ENCODE peak calls at places on chromosome X, in five cellular contexts. One of them, this sample, is unnamed.

GRCh38 chrX:132017431-132018185 is 5.5 kb upstream of the STK26 start:
- ATAC-seq in IMR-90: no peak
- ATAC-seq in gastrocnemius medialis: no peak
- ATAC-seq in upper lobe of left lung: no peak
- ATAC-seq in HCT116: no peak
- ATAC-seq in this sample: no peak

GRCh38 chrX:105226499-105226898 is 6.0 kb upstream of the TEX13A start:
- ATAC-seq in HCT116: no peak
- ATAC-seq in IMR-90: no peak
- ATAC-seq in upper lobe of left lung: no peak
- ATAC-seq in gastrocnemius medialis: no peak
- ATAC-seq in this sample: no peak

GRCh38 chrX:48538641-48539344 is 721 bp upstream of the TBC1D25 start:
- ATAC-seq in IMR-90: no peak
- ATAC-seq in upper lobe of left lung: no peak
- ATAC-seq in gastrocnemius medialis: no peak
- ATAC-seq in HCT116: no peak
- ATAC-seq in this sample: no peak

GRCh38 chrX:24515447-24515846 is 50.4 kb downstream of the PDK3 start:
- ATAC-seq in upper lobe of left lung: no peak
- ATAC-seq in HCT116: no peak
- ATAC-seq in gastrocnemius medialis: no peak
- ATAC-seq in IMR-90: no peak
- ATAC-seq in this sample: no peak

GRCh38 chrX:139204903-139205667 is 325.5 kb upstream of the F9 start:
- ATAC-seq in gastrocnemius medialis: peak; percentile 78
- ATAC-seq in upper lobe of left lung: peak; percentile 53
- ATAC-seq in HCT116: no peak
- ATAC-seq in IMR-90: peak; percentile 27
- ATAC-seq in this sample: peak; percentile 53

GRCh38 chrX:105126201-105126600 is 94.3 kb downstream of the TEX13A start:
- ATAC-seq in IMR-90: no peak
- ATAC-seq in HCT116: no peak
- ATAC-seq in gastrocnemius medialis: no peak
- ATAC-seq in upper lobe of left lung: no peak
- ATAC-seq in this sample: no peak

GRCh38 chrX:54325077-54325476 is 32.8 kb downstream of the WNK3 start:
- ATAC-seq in gastrocnemius medialis: no peak
- ATAC-seq in HCT116: no peak
- ATAC-seq in upper lobe of left lung: no peak
- ATAC-seq in IMR-90: no peak
- ATAC-seq in this sample: no peak

GRCh38 chrX:38982370-38982769 is 181.1 kb downstream of the MID1IP1 start:
- ATAC-seq in IMR-90: no peak
- ATAC-seq in HCT116: no peak
- ATAC-seq in upper lobe of left lung: no peak
- ATAC-seq in gastrocnemius medialis: no peak
- ATAC-seq in this sample: no peak

GRCh38 chrX:11148401-11148800 is 37.3 kb downstream of the HCCS start:
- ATAC-seq in gastrocnemius medialis: no peak
- ATAC-seq in HCT116: no peak
- ATAC-seq in upper lobe of left lung: peak; percentile 54
- ATAC-seq in IMR-90: no peak
- ATAC-seq in this sample: no peak

GRCh38 chrX:97266406-97267121 is 382.9 kb downstream of the RPA4 start:
- ATAC-seq in gastrocnemius medialis: no peak
- ATAC-seq in HCT116: no peak
- ATAC-seq in IMR-90: no peak
- ATAC-seq in upper lobe of left lung: no peak
- ATAC-seq in this sample: no peak

GRCh38 chrX:72604112-72604511 is 31.5 kb upstream of the HDAC8 start:
- ATAC-seq in HCT116: no peak
- ATAC-seq in upper lobe of left lung: no peak
- ATAC-seq in IMR-90: no peak
- ATAC-seq in gastrocnemius medialis: no peak
- ATAC-seq in this sample: no peak

GRCh38 chrX:10030570-10030969 is 63.4 kb downstream of the CLDN34 start:
- ATAC-seq in HCT116: no peak
- ATAC-seq in IMR-90: peak; percentile 22
- ATAC-seq in gastrocnemius medialis: no peak
- ATAC-seq in upper lobe of left lung: peak; percentile 39
- ATAC-seq in this sample: no peak

GRCh38 chrX:111041018-111041462 is 55.0 kb upstream of the PAK3 start:
- ATAC-seq in IMR-90: peak; percentile 72
- ATAC-seq in upper lobe of left lung: peak; percentile 23
- ATAC-seq in HCT116: no peak
- ATAC-seq in gastrocnemius medialis: no peak
- ATAC-seq in this sample: no peak

GRCh38 chrX:17527932-17528331 is 152.9 kb downstream of the NHS start:
- ATAC-seq in gastrocnemius medialis: no peak
- ATAC-seq in IMR-90: no peak
- ATAC-seq in upper lobe of left lung: peak; percentile 6
- ATAC-seq in HCT116: no peak
- ATAC-seq in this sample: peak; percentile 7

GRCh38 chrX:116198810-116199209 is 28.3 kb downstream of the AGTR2 start:
- ATAC-seq in upper lobe of left lung: no peak
- ATAC-seq in IMR-90: no peak
- ATAC-seq in HCT116: no peak
- ATAC-seq in gastrocnemius medialis: no peak
- ATAC-seq in this sample: no peak

GRCh38 chrX:103688949-103689348 is 2.5 kb upstream of the MORF4L2 start:
- ATAC-seq in upper lobe of left lung: no peak
- ATAC-seq in IMR-90: no peak
- ATAC-seq in gastrocnemius medialis: no peak
- ATAC-seq in HCT116: no peak
- ATAC-seq in this sample: no peak

GRCh38 chrX:10098235-10098819 is 58.4 kb upstream of the CLCN4 start:
- ATAC-seq in upper lobe of left lung: no peak
- ATAC-seq in gastrocnemius medialis: no peak
- ATAC-seq in IMR-90: no peak
- ATAC-seq in HCT116: no peak
- ATAC-seq in this sample: no peak

GRCh38 chrX:5278908-5279307 is 949.8 kb downstream of the NLGN4X start:
- ATAC-seq in IMR-90: no peak
- ATAC-seq in gastrocnemius medialis: no peak
- ATAC-seq in HCT116: no peak
- ATAC-seq in upper lobe of left lung: no peak
- ATAC-seq in this sample: no peak

GRCh38 chrX:31268359-31268758 is 196.5 kb upstream of the FTHL17 start:
- ATAC-seq in upper lobe of left lung: no peak
- ATAC-seq in HCT116: no peak
- ATAC-seq in gastrocnemius medialis: no peak
- ATAC-seq in IMR-90: no peak
- ATAC-seq in this sample: no peak

GRCh38 chrX:18146954-18147353 is 73.7 kb downstream of the BEND2 start:
- ATAC-seq in gastrocnemius medialis: no peak
- ATAC-seq in IMR-90: peak; percentile 21
- ATAC-seq in HCT116: no peak
- ATAC-seq in upper lobe of left lung: no peak
- ATAC-seq in this sample: no peak

GRCh38 chrX:68808686-68809357 is 20.0 kb upstream of the EFNB1 start:
- ATAC-seq in upper lobe of left lung: peak; percentile 63
- ATAC-seq in IMR-90: peak; percentile 60
- ATAC-seq in HCT116: peak; percentile 83
- ATAC-seq in gastrocnemius medialis: no peak
- ATAC-seq in this sample: peak; percentile 72

GRCh38 chrX:19350831-19351447 is 7.2 kb downstream of the PDHA1 start:
- ATAC-seq in gastrocnemius medialis: no peak
- ATAC-seq in upper lobe of left lung: no peak
- ATAC-seq in HCT116: no peak
- ATAC-seq in IMR-90: no peak
- ATAC-seq in this sample: no peak

GRCh38 chrX:17805120-17805519 is 56.0 kb downstream of the RAI2 start:
- ATAC-seq in gastrocnemius medialis: no peak
- ATAC-seq in HCT116: peak; percentile 70
- ATAC-seq in IMR-90: no peak
- ATAC-seq in upper lobe of left lung: no peak
- ATAC-seq in this sample: no peak

GRCh38 chrX:86806786-86807185 is 658.5 kb downstream of the DACH2 start:
- ATAC-seq in IMR-90: no peak
- ATAC-seq in HCT116: no peak
- ATAC-seq in gastrocnemius medialis: no peak
- ATAC-seq in upper lobe of left lung: no peak
- ATAC-seq in this sample: no peak

GRCh38 chrX:89034679-89035078 is 287.7 kb downstream of the CPXCR1 start:
- ATAC-seq in gastrocnemius medialis: no peak
- ATAC-seq in HCT116: no peak
- ATAC-seq in IMR-90: no peak
- ATAC-seq in upper lobe of left lung: no peak
- ATAC-seq in this sample: no peak

DNA sequence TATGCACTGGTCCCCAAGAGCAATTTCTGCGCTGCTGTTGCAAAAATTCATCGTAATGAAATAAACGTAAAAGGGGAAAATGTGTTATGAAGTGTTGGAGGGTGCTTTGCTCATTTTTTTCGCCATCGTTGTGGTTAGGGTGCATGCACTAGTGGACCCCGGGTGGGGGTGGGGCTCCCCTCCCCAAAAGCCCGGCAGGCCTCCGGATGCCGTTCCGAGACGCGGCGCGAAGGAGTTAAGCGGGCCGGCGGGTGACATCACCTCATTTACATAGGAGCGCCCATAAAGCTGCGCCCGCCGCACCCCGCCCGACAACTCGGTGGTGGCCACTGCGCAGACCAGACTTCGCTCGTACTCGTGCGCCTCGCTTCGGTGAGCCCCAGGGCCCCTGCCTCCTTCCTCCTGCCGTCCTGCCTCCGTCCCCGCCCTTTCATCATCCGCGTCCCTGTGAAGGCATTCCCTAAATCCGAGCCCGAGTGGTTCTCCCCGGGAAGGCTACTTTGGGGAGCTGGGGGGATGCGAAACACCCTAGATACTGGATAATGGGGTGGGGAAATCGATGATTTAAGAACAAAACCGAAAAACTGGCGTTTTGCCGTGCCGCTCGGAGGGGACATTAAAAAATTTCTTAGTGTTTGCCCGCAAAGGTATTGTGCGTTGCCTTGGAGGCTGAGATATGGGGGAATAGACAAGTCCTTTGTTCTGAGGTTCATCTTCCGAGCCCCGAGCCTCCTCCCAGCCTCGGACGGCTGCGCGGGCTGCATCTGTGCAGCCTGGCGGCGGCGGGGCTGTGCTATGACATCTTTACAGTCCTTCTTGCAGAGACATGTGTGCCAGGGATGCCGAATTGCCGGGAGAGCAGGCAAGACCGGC is at the start of gene TMSB4X:
- ATAC-seq in IMR-90: peak; percentile 66
- ATAC-seq in upper lobe of left lung: peak; percentile 94
- ATAC-seq in gastrocnemius medialis: no peak
- ATAC-seq in HCT116: peak; percentile 91
- ATAC-seq in this sample: peak; percentile 86
- H3K4me1 ChIP-seq in IMR-90: peaks cover 2% of the 10 kb centered on the region
- H3K4me1 ChIP-seq in upper lobe of left lung: peaks cover 3% of the 10 kb centered on the region
- H3K4me1 ChIP-seq in gastrocnemius medialis: no peaks in the 10 kb centered on the region
- H3K4me1 ChIP-seq in HCT116: peaks cover 10% of the 10 kb centered on the region
- H3K4me1 ChIP-seq in this sample: peaks cover 44% of the 10 kb centered on the region

DNA sequence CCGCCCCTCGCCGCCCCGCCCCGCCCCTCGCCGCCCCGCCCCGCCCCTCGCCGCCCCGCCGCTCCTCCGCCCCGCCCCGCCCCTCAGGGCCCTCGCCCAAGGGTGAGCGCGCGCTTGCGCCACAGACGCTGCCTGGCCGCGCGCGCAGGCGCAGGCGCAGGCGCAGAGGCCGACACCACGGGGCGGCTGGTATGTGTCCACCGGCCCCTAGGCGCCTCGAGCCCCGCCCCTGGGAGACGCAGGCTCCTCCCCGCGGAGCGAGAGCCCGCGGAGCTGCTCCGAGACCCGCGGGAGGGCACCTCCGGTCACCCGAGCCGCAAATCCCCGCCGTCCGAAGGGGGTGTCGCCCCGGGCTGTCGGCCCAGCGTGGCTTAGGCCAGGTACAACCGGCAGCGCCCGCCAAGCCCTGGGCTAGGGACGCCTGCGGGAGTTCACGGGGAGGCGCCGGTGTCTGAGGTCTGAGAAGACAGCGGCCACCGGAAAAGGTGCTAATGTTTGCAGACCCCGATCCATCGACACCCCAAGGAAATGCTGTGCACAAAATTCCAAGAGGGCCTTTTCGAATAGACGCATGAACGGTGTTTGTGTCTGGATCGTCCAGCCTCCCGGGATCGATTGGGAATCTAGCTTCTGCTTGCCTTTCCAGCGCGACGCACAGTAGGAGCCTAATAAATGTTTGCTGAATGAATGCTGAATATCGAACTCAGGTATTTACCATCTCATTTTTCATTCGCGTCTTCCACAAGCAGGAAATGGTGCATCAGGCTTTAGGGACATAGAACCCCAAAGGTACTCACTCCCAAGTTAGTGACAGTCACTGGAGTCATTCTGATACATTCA is 473 bp upstream of the CCNQ start:
- ATAC-seq in upper lobe of left lung: peak; percentile 89
- ATAC-seq in IMR-90: peak; percentile 90
- ATAC-seq in gastrocnemius medialis: peak; percentile 86
- ATAC-seq in HCT116: peak; percentile 91
- ATAC-seq in this sample: peak; percentile 96
- TF ChIP-seq POLR2A in upper lobe of left lung: no peak
- TF ChIP-seq POLR2A in IMR-90: no peak
- TF ChIP-seq POLR2A in gastrocnemius medialis: no peak
- TF ChIP-seq POLR2A in HCT116: no peak
- TF ChIP-seq POLR2A in this sample: peak; percentile 8

GRCh38 chrX:125503769-125504168 is 184.1 kb downstream of the TEX13C start:
- ATAC-seq in IMR-90: no peak
- ATAC-seq in gastrocnemius medialis: no peak
- ATAC-seq in HCT116: no peak
- ATAC-seq in upper lobe of left lung: no peak
- ATAC-seq in this sample: no peak

GRCh38 chrX:125507119-125507518 is 187.4 kb downstream of the TEX13C start:
- ATAC-seq in IMR-90: no peak
- ATAC-seq in HCT116: no peak
- ATAC-seq in gastrocnemius medialis: no peak
- ATAC-seq in upper lobe of left lung: no peak
- ATAC-seq in this sample: no peak

DNA sequence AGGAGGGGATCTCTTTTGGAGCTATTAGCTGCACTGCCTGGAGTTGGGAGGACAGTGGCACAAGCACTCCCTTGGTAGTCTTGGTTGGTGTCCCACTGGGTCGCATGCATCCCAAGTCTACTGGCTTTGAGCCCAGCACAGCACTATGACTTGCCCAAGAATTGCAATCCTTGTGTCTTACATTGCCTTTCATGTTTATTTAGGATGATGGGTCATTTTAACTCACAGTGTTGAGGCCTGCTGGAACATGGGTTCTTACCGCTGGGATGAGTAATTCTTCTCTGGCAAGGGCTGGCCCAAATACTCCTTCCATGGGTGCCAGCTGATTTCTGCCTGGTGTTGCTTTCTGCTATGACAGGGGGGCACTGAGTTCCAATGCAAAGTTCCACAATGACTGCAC is 185.5 kb downstream of the TEX13C start:
- ATAC-seq in IMR-90: no peak
- ATAC-seq in upper lobe of left lung: no peak
- ATAC-seq in gastrocnemius medialis: no peak
- ATAC-seq in HCT116: no peak
- ATAC-seq in this sample: no peak
- H3K4me1 ChIP-seq in IMR-90: no peaks in the 10 kb centered on the region
- H3K4me1 ChIP-seq in upper lobe of left lung: no peaks in the 10 kb centered on the region
- H3K4me1 ChIP-seq in gastrocnemius medialis: no peaks in the 10 kb centered on the region
- H3K4me1 ChIP-seq in HCT116: no peaks in the 10 kb centered on the region
- H3K4me1 ChIP-seq in this sample: no peaks in the 10 kb centered on the region

GRCh38 chrX:147911192-147912022 is at the start of gene FMR1:
- ATAC-seq in HCT116: peak; percentile 90
- ATAC-seq in gastrocnemius medialis: peak; percentile 93
- ATAC-seq in IMR-90: peak; percentile 89
- ATAC-seq in upper lobe of left lung: peak; percentile 94
- ATAC-seq in this sample: peak; percentile 95
- TF ChIP-seq POLR2A in HCT116: no peak
- TF ChIP-seq POLR2A in gastrocnemius medialis: peak; percentile 48
- TF ChIP-seq POLR2A in IMR-90: peak; percentile 36
- TF ChIP-seq POLR2A in upper lobe of left lung: no peak
- TF ChIP-seq POLR2A in this sample: peak; percentile 40

This sample was measured in gastroesophageal sphincter.